ENCODE peak calls at places on chromosomes 16 and 17, in four cellular contexts. K is endodermal cell, G is mucosa of descending colon, U is brain microvascular endothelial cell. Y is an unnamed sample.

GRCh38 chr16:46929378-46930332 is 43.8 kb downstream of the DNAJA2 start:
- DNase-seq in K (peak; percentile 93), G (peak; percentile 84), U (peak; percentile 29), Y (peak; percentile 41)

GRCh38 chr16:89893642-89894548 is 20.5 kb downstream of the TCF25 start:
- DNase-seq in K (no peak), G (no peak), U (no peak), Y (no peak)

GRCh38 chr16:89013111-89013510 is 36.1 kb upstream of the CBFA2T3 start:
- DNase-seq in K (peak; percentile 24), G (no peak), U (no peak), Y (no peak)

GRCh38 chr17:50134206-50135110 is 4.5 kb upstream of the SAMD14 start:
- DNase-seq in K (peak; percentile 66), G (no peak), U (no peak), Y (no peak)

GRCh38 chr17:8732406-8733065 is 12.1 kb downstream of the CCDC42 start:
- DNase-seq in K (no peak), G (no peak), U (no peak), Y (no peak)

GRCh38 chr17:55813944-55814343 is 63.1 kb downstream of the PCTP start:
- DNase-seq in K (no peak), G (no peak), U (no peak), Y (no peak)

GRCh38 chr16:12539185-12539929 is 264.3 kb downstream of the CPPED1 start:
- DNase-seq in K (no peak), G (no peak), U (peak; percentile 70), Y (peak; percentile 63)

GRCh38 chr16:23384878-23385277 is 68.1 kb downstream of the COG7 start:
- DNase-seq in K (no peak), G (peak; percentile 2), U (no peak), Y (peak; percentile 41)

GRCh38 chr17:73096866-73097265 is 4.4 kb upstream of the SLC39A11 start:
- DNase-seq in K (no peak), G (no peak), U (no peak), Y (peak; percentile 14)

GRCh38 chr16:56275076-56275475 is 83.8 kb downstream of the GNAO1 start:
- DNase-seq in K (no peak), G (no peak), U (no peak), Y (no peak)

GRCh38 chr16:46768809-46769208 is 20.7 kb upstream of the MYLK3 start:
- DNase-seq in K (no peak), G (no peak), U (no peak), Y (no peak)

GRCh38 chr17:18363021-18363941 is at the start of gene SHMT1:
- DNase-seq in K (peak; percentile 100), G (peak; percentile 97), U (peak; percentile 73), Y (peak; percentile 85)

GRCh38 chr16:81214745-81215166 is 23.7 kb upstream of the BCO1 start:
- DNase-seq in K (peak; percentile 87), G (peak; percentile 46), U (peak; percentile 13), Y (no peak)

GRCh38 chr17:1203111-1203966 is 23.6 kb upstream of the ABR start:
- DNase-seq in K (peak; percentile 97), G (peak; percentile 74), U (peak; percentile 60), Y (peak; percentile 80)

GRCh38 chr17:57941384-57942370 is 13.5 kb downstream of the CUEDC1 start:
- DNase-seq in K (no peak), G (no peak), U (no peak), Y (no peak)

GRCh38 chr16:20899503-20900298 is 457 bp downstream of the DCUN1D3 start:
- DNase-seq in K (no peak), G (peak; percentile 64), U (no peak), Y (peak; percentile 36)

GRCh38 chr16:11698271-11698689 is 30.0 kb downstream of the SNN start:
- DNase-seq in K (no peak), G (no peak), U (peak; percentile 42), Y (peak; percentile 26)

GRCh38 chr16:66695474-66695934 is 1.0 kb downstream of the CMTM4 start:
- DNase-seq in K (no peak), G (no peak), U (no peak), Y (no peak)

GRCh38 chr17:63701477-63702222 is 1.7 kb upstream of the LIMD2 start:
- DNase-seq in K (peak; percentile 53), G (peak; percentile 50), U (no peak), Y (no peak)

GRCh38 chr16:90019201-90019542 is at the start of gene DBNDD1:
- DNase-seq in K (no peak), G (no peak), U (no peak), Y (no peak)

GRCh38 chr16:8963825-8964441 is at the start of gene USP7:
- DNase-seq in K (peak; percentile 94), G (peak; percentile 96), U (peak; percentile 66), Y (peak; percentile 87)

GRCh38 chr16:68040506-68041288 is 17.6 kb downstream of the DUS2 start:
- DNase-seq in K (peak; percentile 97), G (peak; percentile 89), U (peak; percentile 67), Y (peak; percentile 61)

GRCh38 chr16:85755929-85756768 is 5.3 kb upstream of the C16orf74 start:
- DNase-seq in K (peak; percentile 55), G (no peak), U (no peak), Y (peak; percentile 59)
- H3K4me3 ChIP-seq in K (no peak overlapping the region), G (no peak overlapping the region), U (no peak overlapping the region), Y (no peak overlapping the region)

GRCh38 chr16:2009791-2010510 is at the start of gene ZNF598:
- DNase-seq in K (peak; percentile 90), G (peak; percentile 90), U (peak; percentile 51), Y (peak; percentile 86)
- TF ChIP-seq CTCF in K (peak; percentile 13), G (no peak), U (no peak), Y (no peak)

DNA sequence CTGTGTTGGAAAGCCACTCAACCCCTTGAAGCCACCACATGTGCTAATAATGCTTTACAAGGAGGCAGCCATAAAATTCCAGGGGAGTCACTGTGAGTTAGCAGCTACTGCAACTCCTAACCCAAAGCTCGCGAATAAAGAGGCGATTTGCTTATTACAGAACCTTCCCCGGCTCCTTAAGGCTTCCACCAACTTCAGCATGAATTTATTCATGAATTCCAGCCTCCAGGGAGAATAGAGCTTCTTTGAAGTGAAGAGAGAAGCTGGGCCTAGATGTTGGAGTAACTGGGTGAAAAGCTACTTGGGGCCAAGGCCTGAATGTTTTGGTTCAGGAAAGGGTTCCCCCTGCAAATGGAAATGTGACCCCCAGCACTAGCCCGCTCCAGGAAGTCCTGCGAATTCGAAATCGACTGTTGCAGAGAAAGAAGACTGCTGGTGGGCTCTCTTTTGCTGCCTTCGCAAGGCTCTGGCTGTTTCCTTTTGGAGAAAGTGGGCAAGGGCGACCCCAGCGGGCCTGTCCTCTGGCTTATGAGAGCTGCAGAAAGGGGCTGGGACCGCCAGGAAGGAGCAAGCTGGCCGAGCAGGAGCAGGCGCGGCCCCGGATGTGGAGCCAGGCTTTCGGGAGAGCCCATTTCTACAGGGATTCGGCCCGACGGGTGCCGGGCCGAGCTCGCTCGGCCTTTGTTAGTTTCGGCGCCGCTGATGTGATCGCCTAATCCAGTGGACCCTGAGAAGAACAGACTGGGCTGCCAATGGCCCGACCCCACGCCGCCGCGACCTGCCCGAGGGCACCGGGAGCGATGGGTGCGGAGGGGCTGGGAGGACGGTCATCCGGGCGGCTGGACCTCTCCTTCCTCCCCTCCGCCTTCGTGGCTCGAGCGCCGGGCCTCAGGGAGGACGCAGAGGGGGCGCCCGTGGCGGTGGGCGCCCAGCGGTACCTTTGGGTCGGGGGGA is 7.6 kb downstream of the CBX8 start:
- DNase-seq in K (peak; percentile 97), G (peak; percentile 9), U (no peak), Y (no peak)
- H3K4me3 ChIP-seq in K (peak overlapping the region; percentile 65), G (no peak overlapping the region), U (no peak overlapping the region), Y (no peak overlapping the region)

GRCh38 chr16:15886078-15886477 is 2.3 kb downstream of the CEP20 start:
- DNase-seq in K (no peak), G (no peak), U (no peak), Y (no peak)

GRCh38 chr16:15887283-15887682 is 1.1 kb downstream of the CEP20 start:
- DNase-seq in K (no peak), G (no peak), U (no peak), Y (no peak)

GRCh38 chr16:15885560-15886001 is 2.8 kb downstream of the CEP20 start:
- DNase-seq in K (no peak), G (no peak), U (no peak), Y (no peak)

GRCh38 chr16:15891508-15891907 is 3.1 kb upstream of the CEP20 start:
- DNase-seq in K (no peak), G (no peak), U (no peak), Y (no peak)

DNA sequence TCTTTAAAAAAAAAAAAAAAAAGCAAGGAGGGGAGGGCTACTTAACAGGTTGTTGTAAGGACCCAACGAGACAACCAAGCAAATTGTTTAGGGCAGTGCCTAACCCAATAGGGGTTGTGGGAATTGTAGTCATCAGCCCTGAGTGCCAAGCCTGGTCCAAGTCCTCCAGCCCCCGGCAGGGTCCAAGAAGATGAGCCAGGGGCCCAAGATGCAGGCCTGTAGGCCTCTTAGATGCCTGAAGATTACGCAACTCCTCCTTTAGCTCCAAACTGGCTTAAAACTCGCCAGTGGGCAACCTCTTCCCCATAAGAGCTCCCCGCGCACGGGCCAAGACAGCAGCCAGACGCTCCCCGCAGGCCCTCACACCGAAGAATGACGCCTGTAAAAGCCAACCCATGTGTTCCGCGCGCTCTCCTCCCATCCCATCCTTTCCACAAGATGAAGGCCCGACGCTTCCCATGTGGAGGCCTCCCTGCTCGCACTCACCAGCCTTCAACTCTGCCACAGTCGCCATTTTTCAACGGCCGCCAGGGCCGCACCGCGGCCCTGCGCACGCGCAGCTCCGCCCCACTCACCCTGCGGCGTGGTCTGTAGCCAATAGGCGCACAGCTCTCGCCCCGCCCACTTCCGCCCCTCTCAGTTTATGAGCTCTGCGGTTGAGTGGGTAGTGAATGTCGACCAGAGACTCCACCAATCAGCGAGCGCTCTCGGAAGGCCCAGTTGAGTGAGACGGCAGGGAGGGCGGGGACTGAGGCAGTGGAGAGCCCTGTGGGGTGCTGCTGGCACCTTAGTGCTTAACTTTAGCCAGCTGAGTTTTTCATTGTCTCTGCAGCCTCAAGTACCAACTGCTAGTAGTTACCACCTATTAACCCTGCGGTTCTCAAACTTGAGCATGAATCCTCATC is at the start of gene CEP20:
- DNase-seq in K (peak; percentile 100), G (peak; percentile 100), U (peak; percentile 100), Y (peak; percentile 99)
- TF ChIP-seq CTCF in K (peak; percentile 39), G (no peak), U (no peak), Y (no peak)

GRCh38 chr17:83078378-83079339 is 750 bp upstream of the METRNL start:
- DNase-seq in K (peak; percentile 80), G (peak; percentile 68), U (no peak), Y (no peak)
- H3K4me3 ChIP-seq in K (peak overlapping the region; percentile 53), G (peak overlapping the region; percentile 32), U (peak overlapping the region; percentile 47), Y (peak overlapping the region; percentile 39)

GRCh38 chr17:31533546-31534155 is 142.2 kb downstream of the RAB11FIP4 start:
- DNase-seq in K (peak; percentile 93), G (no peak), U (peak; percentile 69), Y (peak; percentile 51)
- TF ChIP-seq CTCF in K (peak; percentile 66), G (no peak), U (peak; percentile 43), Y (peak; percentile 44)

GRCh38 chr17:45431531-45432404 is 902 bp downstream of the ARHGAP27 start:
- DNase-seq in K (peak; percentile 99), G (peak; percentile 96), U (no peak), Y (no peak)

GRCh38 chr17:45432405-45433113 is at the start of gene ARHGAP27:
- DNase-seq in K (peak; percentile 89), G (peak; percentile 87), U (no peak), Y (no peak)

GRCh38 chr17:45430738-45431530 is 1.7 kb downstream of the ARHGAP27 start:
- DNase-seq in K (peak; percentile 89), G (peak; percentile 81), U (no peak), Y (no peak)

GRCh38 chr17:45435481-45435880 is 2.8 kb upstream of the ARHGAP27 start:
- DNase-seq in K (no peak), G (peak; percentile 17), U (no peak), Y (no peak)

GRCh38 chr17:45433136-45433535 is 466 bp upstream of the ARHGAP27 start:
- DNase-seq in K (peak; percentile 72), G (peak; percentile 57), U (no peak), Y (no peak)
- H3K4me3 ChIP-seq in K (no peak overlapping the region), G (no peak overlapping the region), U (no peak overlapping the region), Y (no peak overlapping the region)

Y was measured in astrocyte of the spinal cord.